ENCODE peak calls at places on chromosomes 2 and 18, in seven cellular contexts. One of them, this sample, is unnamed.

GRCh38 chr2:170258382-170258781 is 80.4 kb downstream of the MYO3B start:
- DNase-seq in astrocyte of the spinal cord: no peak
- DNase-seq in fibroblast of the aortic adventitia: no peak
- DNase-seq in AG09309: no peak
- DNase-seq in cardiac muscle cell: no peak
- DNase-seq in suprapubic skin: no peak
- DNase-seq in right cardiac atrium: no peak
- DNase-seq in this sample: no peak

GRCh38 chr2:37894047-37894446 is 31.0 kb upstream of the RMDN2 start:
- DNase-seq in cardiac muscle cell: no peak
- DNase-seq in AG09309: no peak
- DNase-seq in right cardiac atrium: no peak
- DNase-seq in suprapubic skin: no peak
- DNase-seq in fibroblast of the aortic adventitia: no peak
- DNase-seq in astrocyte of the spinal cord: no peak
- DNase-seq in this sample: no peak

GRCh38 chr2:204313256-204313655 is 232.0 kb upstream of the PARD3B start:
- DNase-seq in AG09309: no peak
- DNase-seq in cardiac muscle cell: no peak
- DNase-seq in fibroblast of the aortic adventitia: no peak
- DNase-seq in suprapubic skin: no peak
- DNase-seq in astrocyte of the spinal cord: no peak
- DNase-seq in right cardiac atrium: no peak
- DNase-seq in this sample: no peak

GRCh38 chr18:11154369-11154982 is 5.1 kb upstream of the PIEZO2 start:
- DNase-seq in right cardiac atrium: no peak
- DNase-seq in astrocyte of the spinal cord: peak; percentile 68
- DNase-seq in fibroblast of the aortic adventitia: peak; percentile 71
- DNase-seq in suprapubic skin: no peak
- DNase-seq in cardiac muscle cell: peak; percentile 80
- DNase-seq in AG09309: peak; percentile 48
- DNase-seq in this sample: peak; percentile 43

GRCh38 chr2:221137385-221137784 is 434.7 kb downstream of the EPHA4 start:
- DNase-seq in astrocyte of the spinal cord: no peak
- DNase-seq in cardiac muscle cell: no peak
- DNase-seq in AG09309: no peak
- DNase-seq in fibroblast of the aortic adventitia: no peak
- DNase-seq in right cardiac atrium: no peak
- DNase-seq in suprapubic skin: no peak
- DNase-seq in this sample: no peak

GRCh38 chr2:46308629-46309028 is 11.4 kb downstream of the EPAS1 start:
- DNase-seq in right cardiac atrium: no peak
- DNase-seq in cardiac muscle cell: no peak
- DNase-seq in fibroblast of the aortic adventitia: no peak
- DNase-seq in suprapubic skin: no peak
- DNase-seq in AG09309: no peak
- DNase-seq in astrocyte of the spinal cord: no peak
- DNase-seq in this sample: no peak

GRCh38 chr18:79559121-79559835 is 120.3 kb upstream of the CTDP1 start:
- DNase-seq in astrocyte of the spinal cord: no peak
- DNase-seq in cardiac muscle cell: no peak
- DNase-seq in fibroblast of the aortic adventitia: no peak
- DNase-seq in AG09309: no peak
- DNase-seq in suprapubic skin: peak; percentile 49
- DNase-seq in right cardiac atrium: no peak
- DNase-seq in this sample: no peak

GRCh38 chr2:43348904-43349725 is 122.7 kb upstream of the ZFP36L2 start:
- DNase-seq in AG09309: no peak
- DNase-seq in suprapubic skin: peak; percentile 76
- DNase-seq in fibroblast of the aortic adventitia: peak; percentile 72
- DNase-seq in cardiac muscle cell: no peak
- DNase-seq in right cardiac atrium: no peak
- DNase-seq in astrocyte of the spinal cord: no peak
- DNase-seq in this sample: no peak

GRCh38 chr2:208407667-208408066 is 1.1 kb downstream of the PTH2R start:
- DNase-seq in suprapubic skin: no peak
- DNase-seq in right cardiac atrium: no peak
- DNase-seq in fibroblast of the aortic adventitia: peak; percentile 20
- DNase-seq in AG09309: no peak
- DNase-seq in cardiac muscle cell: peak; percentile 30
- DNase-seq in astrocyte of the spinal cord: peak; percentile 16
- DNase-seq in this sample: peak; percentile 11

GRCh38 chr18:58856881-58857280 is 7.8 kb upstream of the ZNF532 start:
- DNase-seq in AG09309: no peak
- DNase-seq in cardiac muscle cell: no peak
- DNase-seq in suprapubic skin: no peak
- DNase-seq in fibroblast of the aortic adventitia: peak; percentile 67
- DNase-seq in right cardiac atrium: no peak
- DNase-seq in astrocyte of the spinal cord: no peak
- DNase-seq in this sample: no peak

GRCh38 chr2:123093199-123093598 is 931.9 kb upstream of the CNTNAP5 start:
- DNase-seq in astrocyte of the spinal cord: no peak
- DNase-seq in fibroblast of the aortic adventitia: no peak
- DNase-seq in cardiac muscle cell: no peak
- DNase-seq in right cardiac atrium: no peak
- DNase-seq in AG09309: no peak
- DNase-seq in suprapubic skin: no peak
- DNase-seq in this sample: no peak

GRCh38 chr2:172777431-172777830 is 41.8 kb downstream of the RAPGEF4 start:
- DNase-seq in suprapubic skin: no peak
- DNase-seq in fibroblast of the aortic adventitia: no peak
- DNase-seq in cardiac muscle cell: no peak
- DNase-seq in astrocyte of the spinal cord: no peak
- DNase-seq in right cardiac atrium: no peak
- DNase-seq in AG09309: no peak
- DNase-seq in this sample: no peak

GRCh38 chr2:99806758-99807157 is 316.9 kb upstream of the REV1 start:
- DNase-seq in fibroblast of the aortic adventitia: peak; percentile 43
- DNase-seq in cardiac muscle cell: no peak
- DNase-seq in astrocyte of the spinal cord: peak; percentile 65
- DNase-seq in right cardiac atrium: no peak
- DNase-seq in AG09309: peak; percentile 28
- DNase-seq in suprapubic skin: no peak
- DNase-seq in this sample: no peak

GRCh38 chr2:241620419-241620769 is 16.6 kb downstream of the THAP4 start:
- DNase-seq in right cardiac atrium: no peak
- DNase-seq in AG09309: no peak
- DNase-seq in suprapubic skin: no peak
- DNase-seq in astrocyte of the spinal cord: peak; percentile 10
- DNase-seq in fibroblast of the aortic adventitia: no peak
- DNase-seq in cardiac muscle cell: peak; percentile 16
- DNase-seq in this sample: no peak

GRCh38 chr2:12487253-12488004 is 229.3 kb upstream of the TRIB2 start:
- DNase-seq in right cardiac atrium: no peak
- DNase-seq in cardiac muscle cell: no peak
- DNase-seq in suprapubic skin: no peak
- DNase-seq in fibroblast of the aortic adventitia: no peak
- DNase-seq in astrocyte of the spinal cord: no peak
- DNase-seq in AG09309: no peak
- DNase-seq in this sample: no peak

GRCh38 chr2:227411990-227412350 is 24.2 kb upstream of the SCYGR1 start:
- DNase-seq in suprapubic skin: no peak
- DNase-seq in fibroblast of the aortic adventitia: no peak
- DNase-seq in cardiac muscle cell: no peak
- DNase-seq in AG09309: no peak
- DNase-seq in astrocyte of the spinal cord: peak; percentile 26
- DNase-seq in right cardiac atrium: no peak
- DNase-seq in this sample: no peak

GRCh38 chr18:43060020-43060419 is 55.5 kb downstream of the RIT2 start:
- DNase-seq in right cardiac atrium: no peak
- DNase-seq in suprapubic skin: no peak
- DNase-seq in AG09309: no peak
- DNase-seq in fibroblast of the aortic adventitia: peak; percentile 10
- DNase-seq in astrocyte of the spinal cord: peak; percentile 52
- DNase-seq in cardiac muscle cell: peak; percentile 52
- DNase-seq in this sample: no peak

GRCh38 chr2:128362186-128362888 is 43.7 kb upstream of the HS6ST1 start:
- DNase-seq in suprapubic skin: no peak
- DNase-seq in cardiac muscle cell: no peak
- DNase-seq in right cardiac atrium: no peak
- DNase-seq in AG09309: no peak
- DNase-seq in astrocyte of the spinal cord: no peak
- DNase-seq in fibroblast of the aortic adventitia: no peak
- DNase-seq in this sample: no peak
- H3K4me3 ChIP-seq in suprapubic skin: no peak overlapping the region
- H3K4me3 ChIP-seq in cardiac muscle cell: no peak overlapping the region
- H3K4me3 ChIP-seq in right cardiac atrium: no peak overlapping the region
- H3K4me3 ChIP-seq in AG09309: no peak overlapping the region
- H3K4me3 ChIP-seq in astrocyte of the spinal cord: no peak overlapping the region
- H3K4me3 ChIP-seq in fibroblast of the aortic adventitia: no peak overlapping the region
- H3K4me3 ChIP-seq in this sample: no peak overlapping the region

DNA sequence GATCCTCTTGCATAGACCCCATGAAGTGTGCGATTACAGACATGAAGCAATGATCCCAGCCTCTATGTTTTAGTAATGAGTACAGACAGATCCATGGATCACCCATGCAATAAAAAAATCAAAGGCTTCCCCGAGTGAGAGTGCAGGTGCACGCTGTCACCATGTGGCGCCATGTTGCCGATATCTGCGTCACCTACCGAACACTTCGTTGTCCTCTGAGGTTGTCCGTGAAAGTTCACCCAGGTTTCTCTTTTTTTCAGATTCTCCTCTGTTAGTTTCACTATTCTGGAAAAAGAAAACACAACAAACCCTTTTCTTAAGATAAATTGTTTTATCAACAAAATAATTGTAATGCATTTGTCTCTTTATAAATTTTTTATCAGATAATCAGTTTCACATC is 66.5 kb downstream of the MBP start:
- DNase-seq in AG09309: no peak
- DNase-seq in suprapubic skin: no peak
- DNase-seq in cardiac muscle cell: no peak
- DNase-seq in right cardiac atrium: no peak
- DNase-seq in astrocyte of the spinal cord: no peak
- DNase-seq in fibroblast of the aortic adventitia: no peak
- DNase-seq in this sample: no peak
- H3K4me3 ChIP-seq in AG09309: no peak overlapping the region
- H3K4me3 ChIP-seq in suprapubic skin: no peak overlapping the region
- H3K4me3 ChIP-seq in cardiac muscle cell: no peak overlapping the region
- H3K4me3 ChIP-seq in right cardiac atrium: no peak overlapping the region
- H3K4me3 ChIP-seq in astrocyte of the spinal cord: no peak overlapping the region
- H3K4me3 ChIP-seq in fibroblast of the aortic adventitia: no peak overlapping the region
- H3K4me3 ChIP-seq in this sample: no peak overlapping the region

DNA sequence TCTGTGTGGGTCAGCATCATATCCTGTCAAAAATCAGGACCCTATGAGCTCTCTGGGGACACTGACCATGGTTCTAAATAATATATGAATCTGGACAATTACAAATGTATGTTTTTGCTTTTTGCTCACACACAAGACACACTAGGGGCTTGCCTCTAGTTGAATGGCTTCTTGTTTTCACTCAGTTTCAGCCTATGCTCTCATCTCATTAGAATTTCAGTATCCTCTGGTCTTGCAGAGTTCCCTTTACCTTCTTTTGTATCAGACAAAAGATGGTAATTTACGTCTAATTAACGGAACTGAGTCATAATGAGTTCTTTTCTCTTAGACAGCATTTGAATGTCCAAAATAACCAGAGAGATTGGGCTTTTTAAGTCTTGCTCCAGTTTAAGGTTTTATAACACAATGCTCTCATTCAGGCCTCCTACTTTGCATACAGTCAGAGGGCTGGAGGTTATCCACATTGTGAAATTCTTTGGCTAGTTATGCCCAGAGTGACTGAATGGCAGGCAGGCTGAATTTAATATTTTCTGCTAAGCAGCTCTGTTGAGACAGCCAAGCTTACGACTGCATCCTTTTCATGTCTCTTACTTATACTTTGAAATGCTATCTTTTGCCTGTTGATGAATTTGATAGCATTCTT is 90.3 kb downstream of the CDH2 start:
- DNase-seq in fibroblast of the aortic adventitia: peak; percentile 88
- DNase-seq in astrocyte of the spinal cord: peak; percentile 76
- DNase-seq in right cardiac atrium: no peak
- DNase-seq in AG09309: no peak
- DNase-seq in cardiac muscle cell: peak; percentile 87
- DNase-seq in suprapubic skin: no peak
- DNase-seq in this sample: no peak
- H3K4me3 ChIP-seq in fibroblast of the aortic adventitia: peak overlapping the region; percentile 40
- H3K4me3 ChIP-seq in astrocyte of the spinal cord: no peak overlapping the region
- H3K4me3 ChIP-seq in right cardiac atrium: peak overlapping the region; percentile 28
- H3K4me3 ChIP-seq in AG09309: no peak overlapping the region
- H3K4me3 ChIP-seq in cardiac muscle cell: no peak overlapping the region
- H3K4me3 ChIP-seq in suprapubic skin: no peak overlapping the region
- H3K4me3 ChIP-seq in this sample: no peak overlapping the region

DNA sequence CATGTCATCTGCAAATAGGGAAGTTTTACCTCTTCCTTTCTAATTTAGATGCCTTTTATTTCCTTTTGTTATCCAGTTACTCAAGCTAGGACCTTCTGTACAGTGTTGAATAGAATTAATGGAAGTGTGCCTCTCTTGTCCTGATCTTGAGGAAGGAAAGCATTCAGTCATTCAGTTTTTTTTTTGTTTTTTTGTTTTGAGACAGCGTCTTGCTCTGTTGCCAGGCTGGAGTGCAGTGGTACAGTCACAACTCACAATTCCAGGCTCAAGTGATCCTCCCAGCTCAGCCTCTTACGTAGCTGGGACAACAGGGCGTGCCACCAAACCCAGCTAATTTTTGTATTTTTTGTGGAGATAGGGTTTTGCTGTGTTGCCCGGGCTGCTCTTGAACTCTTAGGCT is 203.9 kb upstream of the ALPP start:
- DNase-seq in right cardiac atrium: peak; percentile 30
- DNase-seq in suprapubic skin: no peak
- DNase-seq in astrocyte of the spinal cord: no peak
- DNase-seq in cardiac muscle cell: no peak
- DNase-seq in AG09309: no peak
- DNase-seq in fibroblast of the aortic adventitia: no peak
- DNase-seq in this sample: no peak
- H3K4me3 ChIP-seq in right cardiac atrium: no peak overlapping the region
- H3K4me3 ChIP-seq in suprapubic skin: no peak overlapping the region
- H3K4me3 ChIP-seq in astrocyte of the spinal cord: no peak overlapping the region
- H3K4me3 ChIP-seq in cardiac muscle cell: no peak overlapping the region
- H3K4me3 ChIP-seq in AG09309: no peak overlapping the region
- H3K4me3 ChIP-seq in fibroblast of the aortic adventitia: no peak overlapping the region
- H3K4me3 ChIP-seq in this sample: no peak overlapping the region